ENCODE peak calls at places on chromosomes 6 and 20, in six cellular contexts. P is dermis blood vessel endothelial cell, Y is germinal center, R is ELR, B is GM13977, E is endothelial cell. Q is an unnamed sample.

GRCh38 chr6:98648211-98648914 is 186.0 kb upstream of the POU3F2 start:
- DNase-seq in R (no peak), E (no peak), Y (no peak), B (no peak), P (no peak), Q (no peak)

GRCh38 chr6:81997091-81997926 is 244.8 kb upstream of the TENT5A start:
- DNase-seq in E (no peak), P (no peak), Y (no peak), R (peak), B (peak), Q (peak)

GRCh38 chr6:169961772-169962561 is 210.5 kb downstream of the ERMARD start:
- DNase-seq in E (peak), P (peak), B (no peak), R (no peak), Y (peak), Q (no peak)

GRCh38 chr6:22448311-22448711 is 121.1 kb upstream of the HDGFL1 start:
- DNase-seq in R (no peak), B (no peak), Y (no peak), P (peak), E (peak), Q (no peak)

GRCh38 chr6:3260772-3261517 is 2.2 kb downstream of the PSMG4 start:
- DNase-seq in E (no peak), B (no peak), Y (no peak), P (no peak), R (no peak), Q (no peak)

GRCh38 chr20:15603501-15603900 is 969.7 kb downstream of the KIF16B start:
- DNase-seq in B (no peak), Y (no peak), P (no peak), E (no peak), R (no peak), Q (no peak)

GRCh38 chr6:145119091-145119490 is 616.2 kb downstream of the EPM2A start:
- DNase-seq in Y (no peak), R (no peak), B (no peak), P (no peak), E (no peak), Q (no peak)

GRCh38 chr20:38730167-38730988 is 6.1 kb downstream of the SLC32A1 start:
- DNase-seq in P (no peak), Y (no peak), E (no peak), B (peak), R (no peak), Q (no peak)

GRCh38 chr6:148965287-148965686 is 218.5 kb downstream of the UST start:
- DNase-seq in P (no peak), B (no peak), Y (no peak), E (no peak), R (no peak), Q (no peak)

Q was measured in GM12865.